ENCODE peak calls at places on chromosomes 12 and 14, in six cellular contexts. One of them, this sample, is unnamed.

GRCh38 chr12:102702447-102703114 is 214.5 kb downstream of the PAH start:
- DNase-seq in GM12878: no peak
- DNase-seq in SK-N-SH: peak
- DNase-seq in HepG2: peak
- DNase-seq in K562: peak
- DNase-seq in H1: peak
- DNase-seq in this sample: peak

GRCh38 chr14:103204852-103205540 is 81.7 kb downstream of the TNFAIP2 start:
- DNase-seq in K562: peak
- DNase-seq in SK-N-SH: no peak
- DNase-seq in HepG2: no peak
- DNase-seq in GM12878: no peak
- DNase-seq in H1: no peak
- DNase-seq in this sample: no peak

GRCh38 chr12:87266305-87266704 is 762.9 kb downstream of the C12orf50 start:
- DNase-seq in GM12878: no peak
- DNase-seq in K562: no peak
- DNase-seq in SK-N-SH: no peak
- DNase-seq in HepG2: peak
- DNase-seq in H1: no peak
- DNase-seq in this sample: no peak

GRCh38 chr12:108683906-108684556 is 47.3 kb downstream of the CORO1C start:
- DNase-seq in K562: no peak
- DNase-seq in HepG2: peak
- DNase-seq in H1: no peak
- DNase-seq in SK-N-SH: no peak
- DNase-seq in GM12878: no peak
- DNase-seq in this sample: no peak

GRCh38 chr12:94157891-94158495 is 9.6 kb downstream of the PLXNC1 start:
- DNase-seq in SK-N-SH: no peak
- DNase-seq in GM12878: peak
- DNase-seq in HepG2: no peak
- DNase-seq in K562: no peak
- DNase-seq in H1: no peak
- DNase-seq in this sample: peak

GRCh38 chr12:27460471-27460978 is 14.0 kb downstream of the SMCO2 start:
- DNase-seq in GM12878: peak
- DNase-seq in SK-N-SH: no peak
- DNase-seq in K562: no peak
- DNase-seq in HepG2: no peak
- DNase-seq in H1: no peak
- DNase-seq in this sample: no peak

GRCh38 chr12:88228720-88229119 is 86.6 kb downstream of the TMTC3 start:
- DNase-seq in GM12878: no peak
- DNase-seq in H1: no peak
- DNase-seq in SK-N-SH: no peak
- DNase-seq in K562: peak
- DNase-seq in HepG2: no peak
- DNase-seq in this sample: no peak

GRCh38 chr12:124150176-124150575 is 144.7 kb upstream of the RFLNA start:
- DNase-seq in SK-N-SH: no peak
- DNase-seq in K562: no peak
- DNase-seq in GM12878: no peak
- DNase-seq in H1: no peak
- DNase-seq in HepG2: no peak
- DNase-seq in this sample: no peak

GRCh38 chr12:7019043-7019569 is 830 bp upstream of the LPCAT3 start:
- DNase-seq in H1: no peak
- DNase-seq in GM12878: no peak
- DNase-seq in SK-N-SH: no peak
- DNase-seq in HepG2: no peak
- DNase-seq in K562: no peak
- DNase-seq in this sample: no peak

GRCh38 chr14:78688503-78688902 is 518.3 kb downstream of the NRXN3 start:
- DNase-seq in HepG2: no peak
- DNase-seq in GM12878: no peak
- DNase-seq in H1: no peak
- DNase-seq in K562: no peak
- DNase-seq in SK-N-SH: no peak
- DNase-seq in this sample: no peak

GRCh38 chr12:68271346-68271745 is 17.9 kb upstream of the IL22 start:
- DNase-seq in H1: no peak
- DNase-seq in HepG2: no peak
- DNase-seq in K562: no peak
- DNase-seq in SK-N-SH: no peak
- DNase-seq in GM12878: no peak
- DNase-seq in this sample: no peak

GRCh38 chr12:80912906-80913769 is 24.6 kb downstream of the LIN7A start:
- DNase-seq in SK-N-SH: no peak
- DNase-seq in GM12878: no peak
- DNase-seq in H1: no peak
- DNase-seq in K562: no peak
- DNase-seq in HepG2: no peak
- DNase-seq in this sample: no peak

GRCh38 chr14:53711205-53711604 is 245.4 kb downstream of the BMP4 start:
- DNase-seq in H1: no peak
- DNase-seq in GM12878: no peak
- DNase-seq in HepG2: no peak
- DNase-seq in SK-N-SH: no peak
- DNase-seq in K562: no peak
- DNase-seq in this sample: no peak
- TF ChIP-seq POLR2AphosphoS5 in H1: no peak
- TF ChIP-seq POLR2AphosphoS5 in GM12878: no peak
- TF ChIP-seq POLR2AphosphoS5 in HepG2: no peak
- TF ChIP-seq POLR2AphosphoS5 in SK-N-SH: no peak
- TF ChIP-seq POLR2AphosphoS5 in K562: no peak
- TF ChIP-seq POLR2AphosphoS5 in this sample: no peak

DNA sequence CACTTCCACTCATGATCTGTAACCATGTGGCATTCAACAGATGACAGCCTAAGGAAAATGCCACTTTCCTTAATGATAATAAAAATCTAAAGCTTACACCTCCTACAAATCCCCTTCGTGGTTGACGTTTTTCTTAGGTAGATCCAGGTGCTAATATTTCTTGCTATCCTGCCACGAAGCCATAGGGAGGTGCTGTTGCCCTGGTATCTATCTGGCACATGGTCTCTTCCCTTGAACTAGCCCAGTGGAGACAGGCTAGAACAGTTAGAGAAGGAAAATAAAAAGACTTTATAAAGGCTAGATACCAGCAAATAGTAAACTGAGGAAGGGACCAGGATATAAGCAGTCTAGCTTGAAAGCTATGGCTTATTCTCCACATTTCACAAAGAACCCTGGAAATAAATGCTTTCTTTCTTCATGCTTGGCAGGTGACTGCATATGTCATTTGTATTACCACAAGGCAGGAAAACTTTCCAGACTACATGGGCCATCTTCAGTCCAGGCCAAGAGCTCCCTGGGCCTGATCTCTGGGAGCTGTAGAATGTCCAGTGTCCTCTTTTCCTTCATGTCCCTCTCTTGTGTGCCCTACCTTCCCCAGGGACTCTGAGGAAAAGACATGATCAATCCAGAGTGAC is 15.3 kb downstream of the SPIC start:
- DNase-seq in GM12878: no peak
- DNase-seq in K562: peak
- DNase-seq in SK-N-SH: no peak
- DNase-seq in H1: peak
- DNase-seq in HepG2: peak
- DNase-seq in this sample: peak
- TF ChIP-seq CTCF in GM12878: peak
- TF ChIP-seq CTCF in K562: peak
- TF ChIP-seq CTCF in SK-N-SH: peak
- TF ChIP-seq CTCF in H1: peak
- TF ChIP-seq CTCF in HepG2: peak
- TF ChIP-seq CTCF in this sample: no peak

DNA sequence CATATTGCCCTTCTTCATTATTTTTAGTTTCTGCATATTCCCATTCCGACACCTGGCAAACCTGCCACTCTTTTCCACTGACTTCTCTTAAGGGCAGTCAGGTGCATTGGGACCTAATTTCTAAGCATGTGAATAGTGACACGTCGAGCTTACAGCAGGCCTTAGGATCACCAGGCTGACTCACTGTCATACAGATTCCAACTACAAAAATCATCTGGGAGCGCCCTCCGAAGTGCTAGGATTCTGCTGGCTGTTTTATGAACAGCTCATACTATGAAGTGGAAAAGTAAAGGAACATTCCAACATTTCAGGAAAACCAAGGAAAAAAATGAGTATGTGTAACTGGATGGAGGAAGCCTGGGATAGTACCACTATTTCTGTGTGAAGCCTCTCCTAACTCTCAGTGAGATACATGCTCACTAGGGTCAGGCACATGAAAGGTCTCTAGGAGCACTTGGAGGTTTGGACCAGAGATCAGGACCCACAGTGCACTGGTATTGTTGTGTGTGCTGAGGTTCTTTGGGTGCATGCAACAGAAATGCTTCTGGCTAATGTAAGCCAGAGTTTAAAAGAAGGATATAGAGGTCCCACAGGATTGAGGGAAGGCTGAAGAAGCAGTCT is 257.4 kb downstream of the ZFP36L1 start:
- DNase-seq in SK-N-SH: no peak
- DNase-seq in HepG2: no peak
- DNase-seq in GM12878: no peak
- DNase-seq in K562: no peak
- DNase-seq in H1: no peak
- DNase-seq in this sample: no peak
- TF ChIP-seq GABPA in SK-N-SH: no peak
- TF ChIP-seq GABPA in HepG2: no peak
- TF ChIP-seq GABPA in GM12878: no peak
- TF ChIP-seq GABPA in K562: no peak
- TF ChIP-seq GABPA in H1: no peak
- TF ChIP-seq GABPA in this sample: no peak

DNA sequence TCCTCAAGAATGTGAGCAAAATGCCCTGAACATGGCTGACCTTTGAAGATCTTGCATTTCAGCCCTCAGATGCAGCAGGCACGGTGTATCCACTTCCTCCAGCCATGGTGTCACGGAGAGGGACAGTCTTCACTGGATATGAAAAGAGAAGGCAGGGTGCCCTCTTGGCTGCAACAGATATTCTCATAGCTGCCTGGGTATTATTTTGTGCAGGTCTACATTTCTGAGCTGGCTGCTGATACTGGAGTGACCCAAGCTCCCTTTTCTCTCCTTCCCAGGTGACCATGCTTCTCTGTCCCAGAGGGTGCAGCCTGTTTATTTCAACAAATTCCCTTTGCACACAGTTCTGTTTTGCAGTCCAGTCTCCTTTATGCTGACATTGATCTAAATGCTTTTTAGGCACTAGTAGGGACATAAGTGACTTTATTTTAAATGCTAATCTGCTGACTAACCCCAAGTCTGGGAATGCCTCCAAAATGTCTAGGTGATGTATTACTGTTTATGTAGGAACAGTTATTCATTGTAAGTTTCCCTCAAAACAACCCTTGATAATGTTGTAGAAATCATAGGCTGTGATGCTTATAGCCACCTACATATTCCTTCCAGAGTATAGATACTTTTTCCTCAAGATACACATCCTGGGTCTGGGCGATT is 17.4 kb upstream of the PYGL start:
- DNase-seq in H1: no peak
- DNase-seq in GM12878: no peak
- DNase-seq in SK-N-SH: peak
- DNase-seq in K562: no peak
- DNase-seq in HepG2: no peak
- DNase-seq in this sample: no peak
- TF ChIP-seq POLR2AphosphoS5 in H1: no peak
- TF ChIP-seq POLR2AphosphoS5 in GM12878: no peak
- TF ChIP-seq POLR2AphosphoS5 in SK-N-SH: peak
- TF ChIP-seq POLR2AphosphoS5 in K562: no peak
- TF ChIP-seq POLR2AphosphoS5 in HepG2: no peak
- TF ChIP-seq POLR2AphosphoS5 in this sample: no peak

GRCh38 chr12:91111366-91112321 is at the start of gene LUM:
- DNase-seq in K562: no peak
- DNase-seq in H1: no peak
- DNase-seq in SK-N-SH: peak
- DNase-seq in GM12878: no peak
- DNase-seq in HepG2: no peak
- DNase-seq in this sample: no peak

GRCh38 chr12:91108196-91108595 is 3.1 kb downstream of the LUM start:
- DNase-seq in SK-N-SH: no peak
- DNase-seq in HepG2: no peak
- DNase-seq in GM12878: no peak
- DNase-seq in H1: no peak
- DNase-seq in K562: no peak
- DNase-seq in this sample: no peak

GRCh38 chr12:91106283-91106682 is 5.0 kb downstream of the LUM start:
- DNase-seq in SK-N-SH: no peak
- DNase-seq in HepG2: no peak
- DNase-seq in K562: no peak
- DNase-seq in H1: no peak
- DNase-seq in GM12878: no peak
- DNase-seq in this sample: no peak

GRCh38 chr12:91105807-91106206 is 5.5 kb downstream of the LUM start:
- DNase-seq in H1: no peak
- DNase-seq in SK-N-SH: no peak
- DNase-seq in K562: no peak
- DNase-seq in GM12878: no peak
- DNase-seq in HepG2: no peak
- DNase-seq in this sample: no peak

GRCh38 chr12:91109148-91109564 is 2.1 kb downstream of the LUM start:
- DNase-seq in H1: peak
- DNase-seq in K562: peak
- DNase-seq in HepG2: peak
- DNase-seq in SK-N-SH: no peak
- DNase-seq in GM12878: peak
- DNase-seq in this sample: peak
- TF ChIP-seq CTCF in H1: peak
- TF ChIP-seq CTCF in K562: peak
- TF ChIP-seq CTCF in HepG2: peak
- TF ChIP-seq CTCF in SK-N-SH: peak
- TF ChIP-seq CTCF in GM12878: peak
- TF ChIP-seq CTCF in this sample: peak

GRCh38 chr14:68722968-68723577 is 69.8 kb downstream of the ZFP36L1 start:
- DNase-seq in K562: no peak
- DNase-seq in H1: no peak
- DNase-seq in HepG2: peak
- DNase-seq in GM12878: no peak
- DNase-seq in SK-N-SH: no peak
- DNase-seq in this sample: no peak
- TF ChIP-seq GABPA in K562: no peak
- TF ChIP-seq GABPA in H1: no peak
- TF ChIP-seq GABPA in HepG2: no peak
- TF ChIP-seq GABPA in GM12878: no peak
- TF ChIP-seq GABPA in SK-N-SH: no peak
- TF ChIP-seq GABPA in this sample: no peak

GRCh38 chr12:78865297-78865955 is 852 bp downstream of the SYT1 start:
- DNase-seq in SK-N-SH: no peak
- DNase-seq in K562: no peak
- DNase-seq in HepG2: no peak
- DNase-seq in GM12878: no peak
- DNase-seq in H1: no peak
- DNase-seq in this sample: no peak

GRCh38 chr12:78870539-78870938 is 6.0 kb downstream of the SYT1 start:
- DNase-seq in SK-N-SH: no peak
- DNase-seq in GM12878: no peak
- DNase-seq in H1: no peak
- DNase-seq in K562: no peak
- DNase-seq in HepG2: no peak
- DNase-seq in this sample: no peak

GRCh38 chr12:78866518-78866917 is 1.9 kb downstream of the SYT1 start:
- DNase-seq in HepG2: no peak
- DNase-seq in H1: no peak
- DNase-seq in SK-N-SH: no peak
- DNase-seq in K562: no peak
- DNase-seq in GM12878: no peak
- DNase-seq in this sample: no peak

GRCh38 chr12:78863482-78864427 is 819 bp upstream of the SYT1 start:
- DNase-seq in SK-N-SH: peak
- DNase-seq in K562: no peak
- DNase-seq in HepG2: no peak
- DNase-seq in H1: peak
- DNase-seq in GM12878: no peak
- DNase-seq in this sample: no peak

GRCh38 chr12:78864483-78865296 is at the start of gene SYT1:
- DNase-seq in HepG2: no peak
- DNase-seq in SK-N-SH: peak
- DNase-seq in K562: no peak
- DNase-seq in H1: peak
- DNase-seq in GM12878: no peak
- DNase-seq in this sample: no peak
- TF ChIP-seq POLR2AphosphoS5 in HepG2: no peak
- TF ChIP-seq POLR2AphosphoS5 in SK-N-SH: peak
- TF ChIP-seq POLR2AphosphoS5 in K562: no peak
- TF ChIP-seq POLR2AphosphoS5 in H1: peak
- TF ChIP-seq POLR2AphosphoS5 in GM12878: no peak
- TF ChIP-seq POLR2AphosphoS5 in this sample: no peak